ENCODE peak calls at places on chromosomes 11 and 22, in five cellular contexts. R is astrocyte of the spinal cord, E is ACHN, N is AG10803, H is nucleus accumbens. Q is an unnamed sample.

GRCh38 chr11:75635009-75635909 is 33.6 kb downstream of the MAP6 start:
- DNase-seq in H (no peak), R (peak; percentile 41), E (no peak), N (peak; percentile 61), Q (no peak)

GRCh38 chr11:12411806-12412727 is 34.7 kb downstream of the PARVA start:
- DNase-seq in R (peak; percentile 90), H (no peak), E (peak; percentile 86), N (peak; percentile 97), Q (no peak)

GRCh38 chr22:18005201-18005926 is 19.0 kb downstream of the MICAL3 start:
- DNase-seq in H (no peak), N (no peak), R (no peak), E (no peak), Q (no peak)

GRCh38 chr11:77123591-77123990 is 4.5 kb upstream of the MYO7A start:
- DNase-seq in H (no peak), N (no peak), E (no peak), R (no peak), Q (no peak)

GRCh38 chr11:34564807-34565241 is 51.2 kb upstream of the ELF5 start:
- DNase-seq in H (no peak), R (no peak), N (no peak), E (no peak), Q (no peak)

GRCh38 chr11:7775689-7776088 is 21.1 kb downstream of the OR5P2 start:
- DNase-seq in E (no peak), R (no peak), N (no peak), H (no peak), Q (no peak)

GRCh38 chr11:121575250-121575962 is 122.6 kb upstream of the SORL1-AS1 start:
- DNase-seq in R (peak; percentile 65), H (peak; percentile 15), E (peak; percentile 2), N (no peak), Q (no peak)

GRCh38 chr11:1237128-1237580 is 14.3 kb downstream of the MUC5B start:
- DNase-seq in H (no peak), N (no peak), R (no peak), E (no peak), Q (no peak)

GRCh38 chr11:36412781-36413383 is 97.2 kb downstream of the TRAF6 start:
- DNase-seq in N (no peak), E (no peak), R (peak; percentile 74), H (no peak), Q (no peak)

GRCh38 chr22:25564979-25565677 is 653 bp downstream of the GRK3 start:
- DNase-seq in R (no peak), H (no peak), N (no peak), E (no peak), Q (peak; percentile 2)

GRCh38 chr11:69530278-69531070 is 49.0 kb downstream of the LINC01488 start:
- DNase-seq in N (no peak), H (no peak), E (no peak), R (no peak), Q (no peak)

GRCh38 chr22:45450931-45451651 is 37.6 kb downstream of the RIBC2 start:
- DNase-seq in H (no peak), R (peak; percentile 68), E (no peak), N (peak; percentile 99), Q (no peak)

GRCh38 chr11:37574361-37574760 is 976.3 kb upstream of the RAG2 start:
- DNase-seq in H (no peak), R (no peak), N (no peak), E (no peak), Q (no peak)

GRCh38 chr11:23509023-23509422 is 648.7 kb upstream of the CCDC179 start:
- DNase-seq in R (peak; percentile 68), E (no peak), N (no peak), H (no peak), Q (no peak)

GRCh38 chr11:70842701-70843100 is 409.7 kb downstream of the SHANK2 start:
- DNase-seq in H (no peak), R (no peak), N (no peak), E (no peak), Q (no peak)

GRCh38 chr11:36363361-36364272 is 67.5 kb downstream of the PRR5L start:
- DNase-seq in E (peak; percentile 55), N (no peak), H (no peak), R (no peak), Q (no peak)

GRCh38 chr11:93330446-93330984 is at the start of gene DEUP1:
- DNase-seq in N (peak; percentile 0), E (no peak), H (no peak), R (peak; percentile 9), Q (no peak)

GRCh38 chr11:111310088-111310487 is 11.7 kb downstream of the POU2AF3 start:
- DNase-seq in E (no peak), R (no peak), N (no peak), H (no peak), Q (no peak)

GRCh38 chr11:44199298-44199697 is 103.8 kb downstream of the EXT2 start:
- DNase-seq in N (no peak), E (no peak), H (no peak), R (no peak), Q (no peak)

GRCh38 chr11:35321532-35322320 is 97.6 kb downstream of the SLC1A2 start:
- DNase-seq in R (peak; percentile 61), N (peak; percentile 98), H (no peak), E (no peak), Q (no peak)

GRCh38 chr11:112163875-112164521 is at the start of gene IL18:
- DNase-seq in H (no peak), R (peak; percentile 29), N (no peak), E (peak; percentile 89), Q (no peak)

GRCh38 chr11:41665633-41666032 is 206.2 kb upstream of the LRRC4C start:
- DNase-seq in R (no peak), N (no peak), E (no peak), H (no peak), Q (no peak)

GRCh38 chr11:128956401-128957203 is 13.9 kb upstream of the TP53AIP1 start:
- DNase-seq in R (peak; percentile 73), E (peak; percentile 78), H (no peak), N (peak; percentile 72), Q (no peak)

GRCh38 chr11:68454767-68455166 is 5.8 kb upstream of the PPP6R3 start:
- DNase-seq in H (no peak), N (no peak), R (no peak), E (no peak), Q (no peak)

GRCh38 chr22:24011735-24012068 is 598 bp downstream of the CABIN1 start:
- DNase-seq in N (no peak), R (peak; percentile 12), E (no peak), H (no peak), Q (no peak)

GRCh38 chr11:122765487-122766131 is 72.7 kb upstream of the CRTAM start:
- DNase-seq in R (no peak), E (peak; percentile 19), H (no peak), N (no peak), Q (no peak)

GRCh38 chr22:39519681-39520053 is 695 bp upstream of the ATF4 start:
- DNase-seq in N (peak; percentile 61), H (peak; percentile 61), R (no peak), E (no peak), Q (no peak)

GRCh38 chr22:23001463-23001862 is 68.9 kb upstream of the GNAZ start:
- DNase-seq in E (no peak), H (no peak), N (no peak), R (no peak), Q (no peak)

GRCh38 chr22:26615149-26615548 is 2.7 kb downstream of the CRYBB1 start:
- DNase-seq in R (no peak), N (no peak), H (no peak), E (no peak), Q (no peak)

GRCh38 chr11:67996622-67997459 is 7.1 kb downstream of the UNC93B1 start:
- DNase-seq in E (no peak), N (peak; percentile 36), H (no peak), R (no peak), Q (no peak)

GRCh38 chr11:65095974-65096806 is at the start of gene VPS51:
- DNase-seq in R (peak; percentile 88), H (peak; percentile 78), N (peak; percentile 89), E (peak; percentile 81), Q (peak; percentile 74)

GRCh38 chr11:62612366-62613274 is at the start of the genes EML3 and ROM1:
- DNase-seq in N (peak; percentile 84), H (peak; percentile 72), E (peak; percentile 80), R (peak; percentile 75), Q (peak; percentile 81)

GRCh38 chr22:26887456-26887855 is 230.1 kb downstream of the MIAT start:
- DNase-seq in E (peak; percentile 84), H (no peak), N (peak; percentile 94), R (peak; percentile 87), Q (no peak)

GRCh38 chr11:3197044-3197715 is 21.4 kb downstream of the MRGPRG start:
- DNase-seq in H (no peak), E (no peak), R (no peak), N (no peak), Q (no peak)

GRCh38 chr22:22226448-22227187 is 18.0 kb upstream of the VPREB1 start:
- DNase-seq in R (no peak), H (no peak), N (peak; percentile 5), E (no peak), Q (no peak)

GRCh38 chr22:21816787-21817496 is 50.5 kb downstream of the MAPK1 start:
- DNase-seq in H (no peak), E (peak; percentile 74), N (peak; percentile 94), R (peak; percentile 93), Q (no peak)

Q was measured in stimulated activated CD8-positive, alpha-beta memory T cell treated with anti-CD3 and anti-CD28 coated beads, Interleukin-7, amount 100 ng/mL, for 4 hours.